ENCODE peak calls at places on chromosomes 2 and 18, in six cellular contexts. T is GM23338, J is H1, M is K562, Y is HepG2, U is GM12878. P is an unnamed sample.

GRCh38 chr2:1990151-1990589 is 245.9 kb upstream of the PXDN start:
- DNase-seq in T (no peak), Y (no peak), M (no peak), J (no peak), U (no peak), P (no peak)

GRCh38 chr2:197159681-197160211 is 150.8 kb downstream of the ANKRD44 start:
- DNase-seq in U (no peak), T (no peak), J (no peak), Y (peak; percentile 67), M (no peak), P (no peak)

GRCh38 chr2:20682166-20682565 is 15.2 kb downstream of the GDF7 start:
- DNase-seq in Y (peak; percentile 47), T (peak; percentile 64), U (no peak), J (no peak), M (peak; percentile 29), P (no peak)

GRCh38 chr2:127943186-127943585 is 57.4 kb upstream of the AMMECR1L start:
- DNase-seq in M (no peak), T (no peak), J (no peak), Y (no peak), U (no peak), P (no peak)

GRCh38 chr2:237791977-237792727 is 6.4 kb upstream of the RBM44 start:
- DNase-seq in T (peak; percentile 67), Y (peak; percentile 77), M (no peak), U (no peak), J (peak; percentile 7), P (peak; percentile 38)

GRCh38 chr2:121910139-121910538 is 154.7 kb downstream of the TSN start:
- DNase-seq in U (no peak), T (no peak), Y (no peak), J (no peak), M (no peak), P (no peak)

GRCh38 chr2:211455225-211455841 is 898.9 kb downstream of the CPS1 start:
- DNase-seq in U (no peak), T (peak; percentile 71), J (no peak), Y (peak; percentile 49), M (peak; percentile 23), P (peak; percentile 45)

GRCh38 chr2:101463885-101464653 is 10.8 kb downstream of the RFX8 start:
- DNase-seq in J (no peak), T (no peak), M (no peak), Y (no peak), U (no peak), P (no peak)

GRCh38 chr18:46224181-46224775 is 120.1 kb downstream of the HAUS1 start:
- DNase-seq in U (no peak), Y (no peak), T (no peak), M (no peak), J (no peak), P (no peak)

GRCh38 chr2:208407667-208408066 is 1.1 kb downstream of the PTH2R start:
- DNase-seq in T (peak; percentile 69), U (no peak), M (peak; percentile 34), Y (peak; percentile 3), J (no peak), P (peak; percentile 20)

GRCh38 chr18:22428672-22429071 is 11.0 kb upstream of the CTAGE1 start:
- DNase-seq in T (no peak), U (no peak), J (no peak), Y (no peak), M (no peak), P (no peak)

GRCh38 chr2:219452361-219453317 is 18.0 kb downstream of the SPEG start:
- DNase-seq in J (no peak), Y (no peak), U (no peak), T (no peak), M (peak; percentile 34), P (peak; percentile 11)

GRCh38 chr2:49002750-49003149 is 151.6 kb downstream of the FSHR start:
- DNase-seq in J (no peak), Y (no peak), U (no peak), T (no peak), M (no peak), P (no peak)

GRCh38 chr2:79082987-79083386 is 4.8 kb downstream of the REG1B start:
- DNase-seq in U (no peak), T (no peak), Y (no peak), J (no peak), M (no peak), P (no peak)

GRCh38 chr2:178287652-178288344 is 93.5 kb downstream of the OSBPL6 start:
- DNase-seq in Y (no peak), J (no peak), M (no peak), U (no peak), T (no peak), P (no peak)

GRCh38 chr2:127045792-127046501 is 61.0 kb downstream of the BIN1 start:
- DNase-seq in Y (no peak), J (no peak), M (no peak), T (no peak), U (no peak), P (no peak)

GRCh38 chr18:35490894-35491688 is 6.7 kb downstream of the INO80C start:
- DNase-seq in T (peak; percentile 48), Y (no peak), J (no peak), U (no peak), M (no peak), P (no peak)

GRCh38 chr2:221792971-221793670 is 221.0 kb upstream of the EPHA4 start:
- DNase-seq in U (no peak), Y (no peak), T (peak; percentile 75), M (no peak), J (peak; percentile 41), P (peak; percentile 44)

GRCh38 chr2:187382131-187382530 is 65.9 kb downstream of the CALCRL start:
- DNase-seq in Y (no peak), U (no peak), J (no peak), M (no peak), T (no peak), P (no peak)

GRCh38 chr18:11323359-11323819 is 174.0 kb upstream of the PIEZO2 start:
- DNase-seq in M (no peak), J (no peak), Y (peak; percentile 15), T (no peak), U (no peak), P (no peak)

GRCh38 chr2:204982303-204982702 is 437.0 kb downstream of the PARD3B start:
- DNase-seq in T (peak; percentile 24), J (no peak), U (no peak), M (peak; percentile 10), Y (no peak), P (no peak)

GRCh38 chr2:15727396-15728246 is 136.0 kb downstream of the DDX1 start:
- DNase-seq in U (no peak), M (no peak), Y (no peak), J (no peak), T (no peak), P (no peak)

GRCh38 chr2:15726321-15727057 is 134.8 kb downstream of the DDX1 start:
- DNase-seq in M (no peak), J (no peak), U (no peak), Y (no peak), T (no peak), P (no peak)

GRCh38 chr2:15725101-15725787 is 133.6 kb downstream of the DDX1 start:
- DNase-seq in Y (no peak), J (no peak), U (no peak), M (no peak), T (no peak), P (no peak)

GRCh38 chr2:15724235-15724634 is 132.6 kb downstream of the DDX1 start:
- DNase-seq in T (no peak), U (no peak), M (no peak), J (no peak), Y (no peak), P (no peak)

DNA sequence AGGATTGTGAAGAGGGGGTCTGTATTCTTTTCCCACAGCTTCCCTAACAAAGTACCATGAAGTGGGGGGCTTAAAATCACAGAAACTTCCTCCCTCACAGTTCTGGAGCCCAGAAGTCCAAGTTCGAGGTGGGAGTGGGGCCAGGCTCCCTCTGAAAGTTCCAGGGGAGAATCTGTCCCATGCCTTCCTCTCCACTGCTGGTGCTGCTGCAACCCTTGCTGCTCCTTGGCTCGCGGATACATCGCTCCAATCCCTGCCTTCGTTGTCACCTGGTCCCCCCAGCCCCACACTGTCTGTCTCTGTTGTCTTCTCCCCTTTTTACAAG is 134.1 kb downstream of the DDX1 start:
- DNase-seq in M (no peak), T (no peak), U (no peak), Y (no peak), J (no peak), P (no peak)
- TF ChIP-seq CREB1 in M (no peak), T (no peak), U (no peak), Y (no peak), J (no peak), P (no peak)

DNA sequence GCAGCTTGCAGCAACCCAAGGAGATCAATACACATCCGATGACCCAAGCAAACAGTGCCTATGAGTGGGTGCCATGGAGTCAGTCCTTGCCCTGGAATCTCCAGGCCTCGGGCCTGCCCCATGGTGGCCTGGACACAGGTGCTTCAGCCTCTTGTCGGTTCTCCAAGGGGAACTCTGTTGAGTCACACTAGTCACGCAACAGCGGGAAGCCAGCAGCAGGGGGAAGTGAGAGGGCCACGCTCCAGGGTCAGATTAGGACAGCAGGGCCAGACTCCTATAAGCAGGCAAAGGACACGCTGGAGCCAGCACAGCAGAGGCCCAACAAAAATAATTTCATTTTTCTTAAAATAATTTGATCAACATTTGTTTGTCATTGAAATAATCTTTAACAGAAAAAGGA is 16.6 kb upstream of the ARMC9 start:
- DNase-seq in J (no peak), T (no peak), Y (peak; percentile 78), U (peak; percentile 52), M (peak; percentile 23), P (no peak)
- TF ChIP-seq CREB1 in J (no peak), T (no peak), Y (no peak), U (no peak), M (no peak), P (no peak)

DNA sequence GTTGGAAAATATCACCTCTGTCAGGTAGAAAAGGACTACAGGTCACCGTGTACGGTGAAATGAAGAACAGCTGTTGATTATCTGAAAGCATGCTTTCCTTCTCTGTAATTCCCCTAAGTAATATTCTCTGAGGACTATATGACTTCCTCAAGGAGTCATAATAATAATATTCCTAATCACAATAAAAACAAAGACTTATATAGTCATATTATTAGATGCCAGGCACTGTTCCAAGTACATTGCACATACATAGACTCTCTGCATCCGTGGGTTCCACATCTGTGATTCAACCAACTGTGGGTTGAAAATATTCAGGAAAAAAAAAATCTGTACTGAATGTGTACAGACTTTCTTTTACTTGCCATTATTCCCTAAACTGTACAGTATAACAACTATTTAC is 512.4 kb upstream of the ID2 start:
- DNase-seq in U (no peak), T (no peak), Y (no peak), M (no peak), J (no peak), P (no peak)
- TF ChIP-seq CREB1 in U (no peak), T (no peak), Y (no peak), M (no peak), J (no peak), P (no peak)

DNA sequence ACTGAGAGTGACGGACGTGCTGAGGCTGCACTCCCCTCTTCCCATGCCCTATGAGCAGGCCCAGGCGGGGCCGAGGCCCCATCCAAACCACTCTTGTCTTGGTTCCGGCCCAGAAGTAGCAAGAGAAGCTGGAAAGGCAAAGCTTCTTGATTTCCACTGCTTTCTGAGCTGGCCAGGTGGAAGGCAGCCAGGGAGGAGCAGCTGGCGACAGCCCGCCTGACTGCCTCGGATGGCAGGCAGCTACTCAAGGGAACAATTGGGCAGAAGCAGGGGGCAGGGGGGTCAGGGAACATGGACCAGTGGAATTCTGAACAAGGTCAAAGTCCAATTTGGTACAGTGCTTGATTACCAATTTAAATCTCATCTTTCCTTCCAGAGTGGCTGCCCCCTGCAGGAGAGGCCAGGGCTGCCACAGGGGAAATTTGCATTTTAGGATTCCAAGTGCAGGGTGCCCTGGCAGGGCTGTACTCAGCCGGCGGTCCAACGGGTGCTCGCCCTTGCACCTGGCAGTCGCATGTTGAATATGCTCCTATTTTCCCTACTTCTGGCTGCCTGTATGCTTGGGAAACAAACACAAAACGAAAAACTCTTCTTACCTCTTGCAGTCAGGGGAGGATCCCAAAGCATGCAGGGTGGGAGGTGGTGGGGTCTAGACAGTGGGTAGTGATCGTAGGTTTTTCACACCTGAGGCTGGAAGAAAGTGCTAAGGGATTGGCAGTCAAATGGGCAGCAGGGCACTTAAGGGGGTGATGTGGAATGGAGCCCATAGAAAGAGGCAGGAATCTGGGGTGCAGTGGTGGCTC is 67.3 kb downstream of the LIPG start:
- DNase-seq in U (no peak), M (no peak), T (peak; percentile 47), J (no peak), Y (peak; percentile 28), P (peak; percentile 33)
- TF ChIP-seq CREB1 in U (no peak), M (no peak), T (no peak), J (no peak), Y (no peak), P (no peak)

P was measured in WTC11.